ENCODE peak calls at places on chromosomes 7 and 10, in eight cellular contexts. J, F, V, S, B, X, K and M are unnamed samples.
A peak's percentile ranks its signal among the peaks of the same experiment; 100 is the strongest.

GRCh38 chr7:116291937-116292336 is 81.6 kb downstream of the TES start:
- DNase-seq in J (no peak), F (no peak), V (no peak), B (no peak), S (no peak), K (no peak), X (no peak), M (no peak)

GRCh38 chr10:35000936-35001335 is 89.2 kb downstream of the CUL2 start:
- DNase-seq in J (no peak), V (no peak), B (no peak), F (peak; percentile 51), X (peak; percentile 35), K (no peak), S (no peak), M (no peak)

GRCh38 chr10:22599048-22599561 is 115.3 kb downstream of the PIP4K2A start:
- DNase-seq in X (peak; percentile 88), S (no peak), J (no peak), V (no peak), B (no peak), K (no peak), F (peak; percentile 69), M (no peak)

GRCh38 chr7:30893357-30893756 is 18.3 kb upstream of the AQP1 start:
- DNase-seq in F (no peak), S (no peak), V (peak; percentile 42), K (no peak), X (peak; percentile 45), B (no peak), J (no peak), M (no peak)

GRCh38 chr7:75038508-75038907 is 35.1 kb downstream of the RCC1L start:
- DNase-seq in J (no peak), S (no peak), V (no peak), K (no peak), F (no peak), B (peak; percentile 64), X (no peak), M (no peak)

GRCh38 chr10:100743626-100744135 is 1.7 kb upstream of the PAX2 start:
- DNase-seq in F (peak; percentile 58), V (peak; percentile 73), K (peak; percentile 55), J (no peak), X (peak; percentile 55), B (peak; percentile 84), S (no peak), M (no peak)

GRCh38 chr10:6669269-6669859 is 89.3 kb upstream of the PRKCQ start:
- DNase-seq in X (peak; percentile 73), S (no peak), F (peak; percentile 64), K (no peak), B (peak; percentile 14), V (no peak), J (no peak), M (peak; percentile 31)

GRCh38 chr7:38870147-38870546 is 38.8 kb downstream of the VPS41 start:
- DNase-seq in S (no peak), K (no peak), V (no peak), X (no peak), B (no peak), F (no peak), J (no peak), M (no peak)

GRCh38 chr7:1936531-1937251 is 266.6 kb downstream of the ELFN1 start:
- DNase-seq in S (no peak), F (no peak), V (no peak), J (no peak), K (no peak), B (no peak), X (no peak), M (no peak)

GRCh38 chr10:31757374-31757773 is 171.3 kb downstream of the ARHGAP12 start:
- DNase-seq in K (peak; percentile 27), F (peak; percentile 68), B (no peak), J (peak; percentile 90), X (no peak), S (peak; percentile 40), V (no peak), M (no peak)

GRCh38 chr7:46512901-46513431 is 591.9 kb upstream of the IGFBP3 start:
- DNase-seq in X (peak; percentile 75), J (no peak), S (no peak), B (no peak), F (no peak), K (no peak), V (no peak), M (no peak)

GRCh38 chr10:22148956-22149355 is 68.9 kb downstream of the EBLN1 start:
- DNase-seq in F (no peak), S (no peak), B (no peak), J (no peak), K (no peak), V (no peak), X (peak; percentile 7), M (no peak)

GRCh38 chr10:847868-848267 is 83.6 kb downstream of the LARP4B start:
- DNase-seq in F (no peak), B (peak; percentile 51), S (no peak), K (no peak), X (no peak), J (no peak), V (no peak), M (no peak)

DNA sequence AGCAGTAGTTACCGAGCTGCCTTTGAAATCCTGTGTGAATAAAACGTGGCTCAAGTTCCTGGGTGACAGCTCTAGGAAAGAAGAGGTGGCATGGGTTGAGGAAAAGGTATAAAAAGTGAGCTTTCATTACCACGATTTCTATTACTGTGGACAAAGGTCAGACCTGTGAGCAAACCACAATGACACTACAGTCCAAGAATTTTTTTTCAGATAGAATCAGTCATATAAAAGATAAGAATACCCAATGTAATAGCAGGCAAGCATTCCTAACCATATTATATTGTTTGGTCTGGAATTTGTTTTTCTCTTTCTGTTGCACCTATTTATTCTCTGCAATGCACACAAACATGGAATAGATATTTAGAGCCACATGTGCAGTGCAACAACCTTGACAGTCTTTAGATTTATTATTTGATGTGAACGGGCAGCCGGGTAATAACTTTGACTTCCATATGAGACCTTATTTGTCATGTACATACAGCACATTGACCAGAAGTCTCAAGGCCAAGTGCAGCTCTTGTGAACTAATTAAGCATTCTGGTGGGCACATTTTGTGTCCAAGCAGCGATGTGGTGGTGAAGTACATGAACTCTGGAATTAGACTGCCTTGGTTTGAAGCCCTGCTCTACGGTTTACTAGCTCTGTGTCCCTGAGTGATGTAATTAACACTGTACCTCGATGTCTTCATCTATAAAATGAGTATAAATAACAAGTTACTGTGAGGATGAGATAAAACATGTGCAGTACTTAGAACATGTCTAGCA is 156.8 kb downstream of the NRCAM start:
- DNase-seq in B (no peak), S (no peak), F (no peak), J (no peak), X (no peak), K (no peak), V (no peak), M (no peak)
- H3K4me3 ChIP-seq in B (no peak overlapping the region), S (no peak overlapping the region), F (no peak overlapping the region), J (no peak overlapping the region), X (no peak overlapping the region), K (no peak overlapping the region), V (no peak overlapping the region), M (no peak overlapping the region)

GRCh38 chr7:3095046-3095445 is 51.4 kb upstream of the CARD11 start:
- DNase-seq in X (no peak), B (no peak), S (no peak), F (no peak), J (no peak), V (peak; percentile 22), K (no peak), M (no peak)

GRCh38 chr7:3087243-3087642 is 43.6 kb upstream of the CARD11 start:
- DNase-seq in F (no peak), K (no peak), S (no peak), X (peak; percentile 20), J (no peak), B (no peak), V (no peak), M (no peak)

GRCh38 chr7:3089493-3089892 is 45.8 kb upstream of the CARD11 start:
- DNase-seq in X (peak; percentile 6), V (no peak), K (no peak), F (no peak), B (peak; percentile 88), S (no peak), J (no peak), M (no peak)

GRCh38 chr7:3092468-3092867 is 48.8 kb upstream of the CARD11 start:
- DNase-seq in X (peak; percentile 16), K (no peak), F (no peak), V (peak; percentile 37), J (no peak), S (peak; percentile 43), B (no peak), M (no peak)

DNA sequence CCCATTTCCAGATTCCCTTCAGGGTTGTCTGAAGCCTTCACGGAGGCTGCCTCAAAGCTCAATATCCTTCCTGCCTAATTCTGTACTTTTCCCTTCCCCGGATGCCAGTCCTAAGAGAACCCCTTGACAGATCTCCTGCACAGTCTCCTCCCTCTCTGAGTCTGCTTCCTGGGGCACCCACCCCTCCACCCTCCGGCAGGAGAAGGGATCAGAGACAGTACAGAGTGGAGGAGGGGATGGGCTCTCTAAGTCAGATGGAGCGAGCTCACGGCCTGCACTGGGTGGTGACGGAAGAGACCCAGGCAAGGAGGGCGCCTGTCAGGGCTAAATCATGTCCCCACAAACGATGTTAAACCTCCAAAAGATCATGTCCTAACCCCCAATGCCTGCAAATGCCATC is 48.0 kb upstream of the CARD11 start:
- DNase-seq in V (no peak), X (no peak), B (no peak), J (no peak), F (no peak), S (no peak), K (no peak), M (no peak)
- H3K4me3 ChIP-seq in V (no peak overlapping the region), X (no peak overlapping the region), B (no peak overlapping the region), J (no peak overlapping the region), F (no peak overlapping the region), S (no peak overlapping the region), K (no peak overlapping the region), M (no peak overlapping the region)

GRCh38 chr10:121541450-121541849 is 56.8 kb downstream of the FGFR2 start:
- DNase-seq in B (no peak), X (no peak), K (no peak), S (no peak), J (no peak), V (no peak), F (no peak), M (no peak)
- H3K4me3 ChIP-seq in B (no peak overlapping the region), X (no peak overlapping the region), K (no peak overlapping the region), S (no peak overlapping the region), J (no peak overlapping the region), V (no peak overlapping the region), F (no peak overlapping the region), M (no peak overlapping the region)

GRCh38 chr10:46268076-46268881 is 18.5 kb upstream of the ANTXRL start:
- DNase-seq in X (no peak), S (no peak), V (no peak), F (no peak), B (no peak), K (no peak), J (peak; percentile 67), M (no peak)

GRCh38 chr10:46265981-46266505 is 20.8 kb upstream of the ANTXRL start:
- DNase-seq in F (no peak), K (no peak), V (no peak), S (no peak), X (no peak), B (no peak), J (peak; percentile 71), M (no peak)

GRCh38 chr10:46264737-46265368 is 21.9 kb upstream of the ANTXRL start:
- DNase-seq in S (peak; percentile 8), J (peak; percentile 76), X (no peak), V (no peak), F (no peak), B (no peak), K (no peak), M (no peak)

GRCh38 chr10:46266506-46266985 is 20.3 kb upstream of the ANTXRL start:
- DNase-seq in S (no peak), V (no peak), X (no peak), K (no peak), F (no peak), B (no peak), J (peak; percentile 78), M (no peak)

GRCh38 chr10:46267132-46267985 is 19.4 kb upstream of the ANTXRL start:
- DNase-seq in J (peak; percentile 52), S (no peak), X (no peak), V (no peak), F (no peak), B (no peak), K (no peak), M (no peak)
- H3K4me3 ChIP-seq in J (no peak overlapping the region), S (no peak overlapping the region), X (no peak overlapping the region), V (no peak overlapping the region), F (no peak overlapping the region), B (no peak overlapping the region), K (no peak overlapping the region), M (no peak overlapping the region)